ENCODE peak calls at places on chromosomes 13 and 19, in ten cellular contexts. One of them, this sample, is unnamed.

GRCh38 chr13:43414111-43414510 is 372.7 kb downstream of the ENOX1 start:
- DNase-seq in GM12878: no peak
- DNase-seq in stomach: no peak
- DNase-seq in suprapubic skin: no peak
- DNase-seq in K562: no peak
- DNase-seq in sigmoid colon: no peak
- DNase-seq in SK-N-SH: no peak
- DNase-seq in esophagus muscularis mucosa: no peak
- DNase-seq in upper lobe of left lung: no peak
- DNase-seq in H1: no peak
- DNase-seq in this sample: no peak

GRCh38 chr13:108104736-108105135 is 110.6 kb downstream of the LIG4 start:
- DNase-seq in GM12878: no peak
- DNase-seq in stomach: no peak
- DNase-seq in suprapubic skin: no peak
- DNase-seq in K562: no peak
- DNase-seq in sigmoid colon: no peak
- DNase-seq in SK-N-SH: no peak
- DNase-seq in esophagus muscularis mucosa: no peak
- DNase-seq in upper lobe of left lung: no peak
- DNase-seq in H1: no peak
- DNase-seq in this sample: no peak

GRCh38 chr13:80249906-80250513 is 90.9 kb downstream of the SPRY2 start:
- DNase-seq in GM12878: no peak
- DNase-seq in stomach: no peak
- DNase-seq in suprapubic skin: no peak
- DNase-seq in K562: no peak
- DNase-seq in sigmoid colon: no peak
- DNase-seq in SK-N-SH: no peak
- DNase-seq in esophagus muscularis mucosa: no peak
- DNase-seq in upper lobe of left lung: no peak
- DNase-seq in H1: no peak
- DNase-seq in this sample: no peak

GRCh38 chr13:34243396-34243795 is 425.4 kb downstream of the RFC3 start:
- DNase-seq in GM12878: no peak
- DNase-seq in stomach: no peak
- DNase-seq in suprapubic skin: no peak
- DNase-seq in K562: no peak
- DNase-seq in sigmoid colon: no peak
- DNase-seq in SK-N-SH: no peak
- DNase-seq in esophagus muscularis mucosa: no peak
- DNase-seq in upper lobe of left lung: no peak
- DNase-seq in H1: no peak
- DNase-seq in this sample: no peak

GRCh38 chr13:75635621-75636338 is at the start of gene LMO7:
- DNase-seq in GM12878: no peak
- DNase-seq in stomach: peak; percentile 53
- DNase-seq in suprapubic skin: peak; percentile 84
- DNase-seq in K562: peak; percentile 49
- DNase-seq in sigmoid colon: peak; percentile 70
- DNase-seq in SK-N-SH: peak; percentile 90
- DNase-seq in esophagus muscularis mucosa: no peak
- DNase-seq in upper lobe of left lung: peak; percentile 93
- DNase-seq in H1: no peak
- DNase-seq in this sample: peak; percentile 61

GRCh38 chr13:88648598-88649373 is 977.6 kb downstream of the SLITRK5 start:
- DNase-seq in GM12878: no peak
- DNase-seq in stomach: no peak
- DNase-seq in suprapubic skin: no peak
- DNase-seq in K562: no peak
- DNase-seq in sigmoid colon: no peak
- DNase-seq in SK-N-SH: no peak
- DNase-seq in esophagus muscularis mucosa: no peak
- DNase-seq in upper lobe of left lung: no peak
- DNase-seq in H1: no peak
- DNase-seq in this sample: no peak

GRCh38 chr19:50312967-50313811 is 16.0 kb downstream of the KCNC3 start:
- DNase-seq in GM12878: no peak
- DNase-seq in stomach: no peak
- DNase-seq in suprapubic skin: no peak
- DNase-seq in K562: no peak
- DNase-seq in sigmoid colon: no peak
- DNase-seq in SK-N-SH: no peak
- DNase-seq in esophagus muscularis mucosa: no peak
- DNase-seq in upper lobe of left lung: no peak
- DNase-seq in H1: no peak
- DNase-seq in this sample: no peak

GRCh38 chr13:51818771-51819511 is 15.0 kb upstream of the DHRS12 start:
- DNase-seq in GM12878: no peak
- DNase-seq in stomach: peak; percentile 53
- DNase-seq in suprapubic skin: no peak
- DNase-seq in K562: no peak
- DNase-seq in sigmoid colon: peak; percentile 76
- DNase-seq in SK-N-SH: no peak
- DNase-seq in esophagus muscularis mucosa: no peak
- DNase-seq in upper lobe of left lung: no peak
- DNase-seq in H1: no peak
- DNase-seq in this sample: no peak

GRCh38 chr13:43232866-43233265 is 209.5 kb downstream of the DNAJC15 start:
- DNase-seq in GM12878: no peak
- DNase-seq in stomach: no peak
- DNase-seq in suprapubic skin: no peak
- DNase-seq in K562: no peak
- DNase-seq in sigmoid colon: no peak
- DNase-seq in SK-N-SH: no peak
- DNase-seq in esophagus muscularis mucosa: peak; percentile 5
- DNase-seq in upper lobe of left lung: no peak
- DNase-seq in H1: no peak
- DNase-seq in this sample: no peak

GRCh38 chr19:36378625-36379509 is at the start of gene ZFP14:
- DNase-seq in GM12878: peak; percentile 70
- DNase-seq in stomach: peak; percentile 93
- DNase-seq in suprapubic skin: peak; percentile 93
- DNase-seq in K562: peak; percentile 98
- DNase-seq in sigmoid colon: peak; percentile 95
- DNase-seq in SK-N-SH: peak; percentile 99
- DNase-seq in esophagus muscularis mucosa: peak; percentile 97
- DNase-seq in upper lobe of left lung: peak; percentile 96
- DNase-seq in H1: peak; percentile 82
- DNase-seq in this sample: peak; percentile 95

GRCh38 chr13:96091164-96091931 is 1.4 kb downstream of the HS6ST3 start:
- DNase-seq in GM12878: no peak
- DNase-seq in stomach: peak; percentile 33
- DNase-seq in suprapubic skin: peak; percentile 75
- DNase-seq in K562: no peak
- DNase-seq in sigmoid colon: no peak
- DNase-seq in SK-N-SH: peak; percentile 46
- DNase-seq in esophagus muscularis mucosa: no peak
- DNase-seq in upper lobe of left lung: peak; percentile 60
- DNase-seq in H1: no peak
- DNase-seq in this sample: no peak

GRCh38 chr13:40581277-40581579 is 85.2 kb downstream of the FOXO1 start:
- DNase-seq in GM12878: no peak
- DNase-seq in stomach: no peak
- DNase-seq in suprapubic skin: no peak
- DNase-seq in K562: no peak
- DNase-seq in sigmoid colon: no peak
- DNase-seq in SK-N-SH: no peak
- DNase-seq in esophagus muscularis mucosa: no peak
- DNase-seq in upper lobe of left lung: no peak
- DNase-seq in H1: no peak
- DNase-seq in this sample: no peak

GRCh38 chr19:10565028-10565566 is 713 bp downstream of the KRI1 start:
- DNase-seq in GM12878: no peak
- DNase-seq in stomach: peak; percentile 35
- DNase-seq in suprapubic skin: no peak
- DNase-seq in K562: peak; percentile 75
- DNase-seq in sigmoid colon: peak; percentile 77
- DNase-seq in SK-N-SH: peak; percentile 76
- DNase-seq in esophagus muscularis mucosa: no peak
- DNase-seq in upper lobe of left lung: peak; percentile 76
- DNase-seq in H1: no peak
- DNase-seq in this sample: peak; percentile 55

GRCh38 chr19:17951151-17952040 is 15.5 kb upstream of the KCNN1 start:
- DNase-seq in GM12878: no peak
- DNase-seq in stomach: no peak
- DNase-seq in suprapubic skin: no peak
- DNase-seq in K562: no peak
- DNase-seq in sigmoid colon: no peak
- DNase-seq in SK-N-SH: no peak
- DNase-seq in esophagus muscularis mucosa: no peak
- DNase-seq in upper lobe of left lung: no peak
- DNase-seq in H1: no peak
- DNase-seq in this sample: no peak

GRCh38 chr19:6632002-6632621 is 37.8 kb downstream of the TNFSF14 start:
- DNase-seq in GM12878: peak; percentile 84
- DNase-seq in stomach: peak; percentile 72
- DNase-seq in suprapubic skin: no peak
- DNase-seq in K562: peak; percentile 77
- DNase-seq in sigmoid colon: peak; percentile 82
- DNase-seq in SK-N-SH: peak; percentile 58
- DNase-seq in esophagus muscularis mucosa: no peak
- DNase-seq in upper lobe of left lung: no peak
- DNase-seq in H1: no peak
- DNase-seq in this sample: peak; percentile 77

GRCh38 chr13:64127856-64128255 is 2712.2 kb upstream of the PCDH20 start:
- DNase-seq in GM12878: no peak
- DNase-seq in stomach: no peak
- DNase-seq in suprapubic skin: no peak
- DNase-seq in K562: no peak
- DNase-seq in sigmoid colon: no peak
- DNase-seq in SK-N-SH: no peak
- DNase-seq in esophagus muscularis mucosa: no peak
- DNase-seq in upper lobe of left lung: no peak
- DNase-seq in H1: no peak
- DNase-seq in this sample: no peak

GRCh38 chr13:110638814-110639806 is 23.8 kb downstream of the NAXD start:
- DNase-seq in GM12878: no peak
- DNase-seq in stomach: peak; percentile 22
- DNase-seq in suprapubic skin: peak; percentile 77
- DNase-seq in K562: no peak
- DNase-seq in sigmoid colon: no peak
- DNase-seq in SK-N-SH: peak; percentile 35
- DNase-seq in esophagus muscularis mucosa: no peak
- DNase-seq in upper lobe of left lung: no peak
- DNase-seq in H1: no peak
- DNase-seq in this sample: no peak
- TF ChIP-seq POLR2AphosphoS5 in GM12878: peak; percentile 58
- TF ChIP-seq POLR2AphosphoS5 in stomach: no peak
- TF ChIP-seq POLR2AphosphoS5 in suprapubic skin: no peak
- TF ChIP-seq POLR2AphosphoS5 in K562: no peak
- TF ChIP-seq POLR2AphosphoS5 in sigmoid colon: no peak
- TF ChIP-seq POLR2AphosphoS5 in SK-N-SH: no peak
- TF ChIP-seq POLR2AphosphoS5 in esophagus muscularis mucosa: no peak
- TF ChIP-seq POLR2AphosphoS5 in upper lobe of left lung: no peak
- TF ChIP-seq POLR2AphosphoS5 in H1: peak; percentile 50
- TF ChIP-seq POLR2AphosphoS5 in this sample: no peak

GRCh38 chr13:85655040-85655439 is 144.2 kb downstream of the SLITRK6 start:
- DNase-seq in GM12878: no peak
- DNase-seq in stomach: no peak
- DNase-seq in suprapubic skin: no peak
- DNase-seq in K562: no peak
- DNase-seq in sigmoid colon: no peak
- DNase-seq in SK-N-SH: no peak
- DNase-seq in esophagus muscularis mucosa: no peak
- DNase-seq in upper lobe of left lung: no peak
- DNase-seq in H1: no peak
- DNase-seq in this sample: no peak
- H3K27ac ChIP-seq in GM12878: no peak overlapping the region
- H3K27ac ChIP-seq in stomach: no peak overlapping the region
- H3K27ac ChIP-seq in suprapubic skin: no peak overlapping the region
- H3K27ac ChIP-seq in K562: no peak overlapping the region
- H3K27ac ChIP-seq in sigmoid colon: no peak overlapping the region
- H3K27ac ChIP-seq in SK-N-SH: peak overlapping the region; percentile 74
- H3K27ac ChIP-seq in esophagus muscularis mucosa: no peak overlapping the region
- H3K27ac ChIP-seq in upper lobe of left lung: no peak overlapping the region
- H3K27ac ChIP-seq in H1: no peak overlapping the region
- H3K27ac ChIP-seq in this sample: no peak overlapping the region

GRCh38 chr13:58935689-58936088 is 1228.0 kb downstream of the DIAPH3 start:
- DNase-seq in GM12878: no peak
- DNase-seq in stomach: no peak
- DNase-seq in suprapubic skin: no peak
- DNase-seq in K562: no peak
- DNase-seq in sigmoid colon: no peak
- DNase-seq in SK-N-SH: no peak
- DNase-seq in esophagus muscularis mucosa: no peak
- DNase-seq in upper lobe of left lung: peak; percentile 17
- DNase-seq in H1: no peak
- DNase-seq in this sample: no peak
- TF ChIP-seq EP300 in GM12878: no peak
- TF ChIP-seq EP300 in stomach: no peak
- TF ChIP-seq EP300 in suprapubic skin: no peak
- TF ChIP-seq EP300 in K562: no peak
- TF ChIP-seq EP300 in sigmoid colon: no peak
- TF ChIP-seq EP300 in SK-N-SH: no peak
- TF ChIP-seq EP300 in esophagus muscularis mucosa: no peak
- TF ChIP-seq EP300 in upper lobe of left lung: no peak
- TF ChIP-seq EP300 in H1: no peak
- TF ChIP-seq EP300 in this sample: no peak

DNA sequence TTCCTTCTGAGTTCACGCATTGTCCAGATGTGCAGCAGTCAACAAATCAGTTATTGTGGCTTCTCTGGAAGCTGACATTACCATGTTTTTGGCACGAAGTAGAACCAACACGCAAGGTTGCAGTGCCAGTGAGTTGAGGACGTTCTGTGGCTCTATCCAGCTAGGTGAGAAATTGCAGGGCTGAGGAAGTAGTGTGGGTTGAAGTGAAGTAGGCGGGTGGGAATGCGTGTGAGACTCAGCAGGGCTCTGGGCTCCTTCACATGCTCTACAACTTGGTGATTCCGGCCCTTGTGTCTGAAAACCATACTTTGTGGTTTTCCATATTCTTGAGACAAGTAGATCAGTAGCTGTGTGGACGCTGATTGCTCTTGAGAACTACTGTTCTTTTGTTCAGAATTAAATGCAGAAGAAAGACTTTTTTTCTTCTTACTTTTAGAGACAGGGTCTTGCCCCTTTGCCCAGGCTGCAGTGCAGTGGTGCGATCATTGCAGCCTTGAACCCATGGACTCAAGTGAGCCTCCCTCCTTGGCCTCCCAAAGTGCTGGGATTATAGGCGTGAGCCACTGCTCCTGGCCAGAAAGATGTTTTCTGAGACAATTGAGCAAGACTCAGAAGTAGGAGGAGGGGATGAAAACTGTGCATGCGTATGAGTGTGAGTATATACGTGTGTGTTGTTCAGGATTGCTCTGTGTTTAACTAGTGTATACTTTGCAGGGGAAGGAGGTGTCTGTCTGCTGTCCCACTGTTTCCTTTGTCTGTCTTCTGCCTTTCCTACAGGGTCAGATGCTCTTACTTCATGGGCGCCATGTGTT is 46.2 kb downstream of the GATAD2A start:
- DNase-seq in GM12878: peak; percentile 68
- DNase-seq in stomach: no peak
- DNase-seq in suprapubic skin: no peak
- DNase-seq in K562: no peak
- DNase-seq in sigmoid colon: no peak
- DNase-seq in SK-N-SH: no peak
- DNase-seq in esophagus muscularis mucosa: no peak
- DNase-seq in upper lobe of left lung: no peak
- DNase-seq in H1: no peak
- DNase-seq in this sample: no peak
- TF ChIP-seq POLR2AphosphoS5 in GM12878: no peak
- TF ChIP-seq POLR2AphosphoS5 in stomach: no peak
- TF ChIP-seq POLR2AphosphoS5 in suprapubic skin: no peak
- TF ChIP-seq POLR2AphosphoS5 in K562: no peak
- TF ChIP-seq POLR2AphosphoS5 in sigmoid colon: no peak
- TF ChIP-seq POLR2AphosphoS5 in SK-N-SH: no peak
- TF ChIP-seq POLR2AphosphoS5 in esophagus muscularis mucosa: no peak
- TF ChIP-seq POLR2AphosphoS5 in upper lobe of left lung: peak; percentile 4
- TF ChIP-seq POLR2AphosphoS5 in H1: no peak
- TF ChIP-seq POLR2AphosphoS5 in this sample: no peak

GRCh38 chr19:54489766-54490165 is 12.9 kb upstream of the LAIR2 start:
- DNase-seq in GM12878: no peak
- DNase-seq in stomach: no peak
- DNase-seq in suprapubic skin: no peak
- DNase-seq in K562: no peak
- DNase-seq in sigmoid colon: no peak
- DNase-seq in SK-N-SH: no peak
- DNase-seq in esophagus muscularis mucosa: no peak
- DNase-seq in upper lobe of left lung: no peak
- DNase-seq in H1: no peak
- DNase-seq in this sample: no peak
- H3K27ac ChIP-seq in GM12878: no peak overlapping the region
- H3K27ac ChIP-seq in stomach: no peak overlapping the region
- H3K27ac ChIP-seq in suprapubic skin: no peak overlapping the region
- H3K27ac ChIP-seq in K562: no peak overlapping the region
- H3K27ac ChIP-seq in sigmoid colon: no peak overlapping the region
- H3K27ac ChIP-seq in SK-N-SH: no peak overlapping the region
- H3K27ac ChIP-seq in esophagus muscularis mucosa: no peak overlapping the region
- H3K27ac ChIP-seq in upper lobe of left lung: no peak overlapping the region
- H3K27ac ChIP-seq in H1: no peak overlapping the region
- H3K27ac ChIP-seq in this sample: no peak overlapping the region

This sample was measured in transverse colon.